ENCODE peak calls at places on chromosomes 16 and 17, in ten cellular contexts. One of them, this sample, is unnamed.

GRCh38 chr16:8388684-8389083 is 201.6 kb downstream of the TMEM114 start:
- DNase-seq in kidney tubule cell: no peak
- DNase-seq in Ammon's horn: no peak
- DNase-seq in effector CD4-positive, alpha-beta T cell: no peak
- DNase-seq in stimulated activated CD4-positive, alpha-beta T cell treated with anti-CD3 and anti-CD28 coated beads, Interleukin-4, amount 100 ng/mL, for 4 hours: no peak
- DNase-seq in activated CD4-positive, alpha-beta T cell treated with anti-CD3 and anti-CD28 coated beads for 48 hours: no peak
- DNase-seq in EH: no peak
- DNase-seq in GM06990: no peak
- DNase-seq in lower leg skin: no peak
- DNase-seq in left cardiac atrium: no peak
- DNase-seq in this sample: no peak

GRCh38 chr17:70365098-70365583 is 195.8 kb downstream of the KCNJ2 start:
- DNase-seq in kidney tubule cell: peak
- DNase-seq in Ammon's horn: peak
- DNase-seq in effector CD4-positive, alpha-beta T cell: no peak
- DNase-seq in stimulated activated CD4-positive, alpha-beta T cell treated with anti-CD3 and anti-CD28 coated beads, Interleukin-4, amount 100 ng/mL, for 4 hours: no peak
- DNase-seq in activated CD4-positive, alpha-beta T cell treated with anti-CD3 and anti-CD28 coated beads for 48 hours: no peak
- DNase-seq in EH: no peak
- DNase-seq in GM06990: peak
- DNase-seq in lower leg skin: no peak
- DNase-seq in left cardiac atrium: no peak
- DNase-seq in this sample: peak

GRCh38 chr16:87366288-87366687 is 17.3 kb downstream of the FBXO31 start:
- DNase-seq in kidney tubule cell: no peak
- DNase-seq in Ammon's horn: no peak
- DNase-seq in effector CD4-positive, alpha-beta T cell: no peak
- DNase-seq in stimulated activated CD4-positive, alpha-beta T cell treated with anti-CD3 and anti-CD28 coated beads, Interleukin-4, amount 100 ng/mL, for 4 hours: no peak
- DNase-seq in activated CD4-positive, alpha-beta T cell treated with anti-CD3 and anti-CD28 coated beads for 48 hours: no peak
- DNase-seq in EH: no peak
- DNase-seq in GM06990: no peak
- DNase-seq in lower leg skin: no peak
- DNase-seq in left cardiac atrium: no peak
- DNase-seq in this sample: no peak

GRCh38 chr17:49209061-49209571 is 1.3 kb downstream of the GNGT2 start:
- DNase-seq in kidney tubule cell: peak
- DNase-seq in Ammon's horn: no peak
- DNase-seq in effector CD4-positive, alpha-beta T cell: no peak
- DNase-seq in stimulated activated CD4-positive, alpha-beta T cell treated with anti-CD3 and anti-CD28 coated beads, Interleukin-4, amount 100 ng/mL, for 4 hours: no peak
- DNase-seq in activated CD4-positive, alpha-beta T cell treated with anti-CD3 and anti-CD28 coated beads for 48 hours: no peak
- DNase-seq in EH: peak
- DNase-seq in GM06990: no peak
- DNase-seq in lower leg skin: no peak
- DNase-seq in left cardiac atrium: no peak
- DNase-seq in this sample: no peak

GRCh38 chr17:64998436-64999190 is 57.9 kb downstream of the GNA13 start:
- DNase-seq in kidney tubule cell: no peak
- DNase-seq in Ammon's horn: no peak
- DNase-seq in effector CD4-positive, alpha-beta T cell: no peak
- DNase-seq in stimulated activated CD4-positive, alpha-beta T cell treated with anti-CD3 and anti-CD28 coated beads, Interleukin-4, amount 100 ng/mL, for 4 hours: no peak
- DNase-seq in activated CD4-positive, alpha-beta T cell treated with anti-CD3 and anti-CD28 coated beads for 48 hours: no peak
- DNase-seq in EH: no peak
- DNase-seq in GM06990: no peak
- DNase-seq in lower leg skin: peak
- DNase-seq in left cardiac atrium: no peak
- DNase-seq in this sample: no peak

GRCh38 chr17:7745748-7746470 is 28.4 kb downstream of the DNAH2 start:
- DNase-seq in kidney tubule cell: peak
- DNase-seq in Ammon's horn: no peak
- DNase-seq in effector CD4-positive, alpha-beta T cell: no peak
- DNase-seq in stimulated activated CD4-positive, alpha-beta T cell treated with anti-CD3 and anti-CD28 coated beads, Interleukin-4, amount 100 ng/mL, for 4 hours: no peak
- DNase-seq in activated CD4-positive, alpha-beta T cell treated with anti-CD3 and anti-CD28 coated beads for 48 hours: no peak
- DNase-seq in EH: peak
- DNase-seq in GM06990: no peak
- DNase-seq in lower leg skin: no peak
- DNase-seq in left cardiac atrium: peak
- DNase-seq in this sample: no peak

GRCh38 chr17:76391200-76391715 is 6.8 kb downstream of the SPHK1 start:
- DNase-seq in kidney tubule cell: no peak
- DNase-seq in Ammon's horn: no peak
- DNase-seq in effector CD4-positive, alpha-beta T cell: no peak
- DNase-seq in stimulated activated CD4-positive, alpha-beta T cell treated with anti-CD3 and anti-CD28 coated beads, Interleukin-4, amount 100 ng/mL, for 4 hours: no peak
- DNase-seq in activated CD4-positive, alpha-beta T cell treated with anti-CD3 and anti-CD28 coated beads for 48 hours: no peak
- DNase-seq in EH: no peak
- DNase-seq in GM06990: no peak
- DNase-seq in lower leg skin: no peak
- DNase-seq in left cardiac atrium: no peak
- DNase-seq in this sample: no peak

GRCh38 chr16:67928561-67929364 is 2.9 kb downstream of the CTRL start:
- DNase-seq in kidney tubule cell: peak
- DNase-seq in Ammon's horn: peak
- DNase-seq in effector CD4-positive, alpha-beta T cell: peak
- DNase-seq in stimulated activated CD4-positive, alpha-beta T cell treated with anti-CD3 and anti-CD28 coated beads, Interleukin-4, amount 100 ng/mL, for 4 hours: peak
- DNase-seq in activated CD4-positive, alpha-beta T cell treated with anti-CD3 and anti-CD28 coated beads for 48 hours: peak
- DNase-seq in EH: peak
- DNase-seq in GM06990: peak
- DNase-seq in lower leg skin: peak
- DNase-seq in left cardiac atrium: peak
- DNase-seq in this sample: peak

GRCh38 chr16:23145608-23146007 is 3.6 kb downstream of the USP31 start:
- DNase-seq in kidney tubule cell: peak
- DNase-seq in Ammon's horn: no peak
- DNase-seq in effector CD4-positive, alpha-beta T cell: no peak
- DNase-seq in stimulated activated CD4-positive, alpha-beta T cell treated with anti-CD3 and anti-CD28 coated beads, Interleukin-4, amount 100 ng/mL, for 4 hours: no peak
- DNase-seq in activated CD4-positive, alpha-beta T cell treated with anti-CD3 and anti-CD28 coated beads for 48 hours: no peak
- DNase-seq in EH: peak
- DNase-seq in GM06990: no peak
- DNase-seq in lower leg skin: no peak
- DNase-seq in left cardiac atrium: no peak
- DNase-seq in this sample: no peak

GRCh38 chr17:47905221-47905733 is 9.2 kb downstream of the SP2 start:
- DNase-seq in kidney tubule cell: peak
- DNase-seq in Ammon's horn: peak
- DNase-seq in effector CD4-positive, alpha-beta T cell: no peak
- DNase-seq in stimulated activated CD4-positive, alpha-beta T cell treated with anti-CD3 and anti-CD28 coated beads, Interleukin-4, amount 100 ng/mL, for 4 hours: no peak
- DNase-seq in activated CD4-positive, alpha-beta T cell treated with anti-CD3 and anti-CD28 coated beads for 48 hours: no peak
- DNase-seq in EH: peak
- DNase-seq in GM06990: no peak
- DNase-seq in lower leg skin: no peak
- DNase-seq in left cardiac atrium: peak
- DNase-seq in this sample: no peak

GRCh38 chr16:2874032-2874431 is 9.0 kb upstream of the FLYWCH2 start:
- DNase-seq in kidney tubule cell: no peak
- DNase-seq in Ammon's horn: no peak
- DNase-seq in effector CD4-positive, alpha-beta T cell: no peak
- DNase-seq in stimulated activated CD4-positive, alpha-beta T cell treated with anti-CD3 and anti-CD28 coated beads, Interleukin-4, amount 100 ng/mL, for 4 hours: no peak
- DNase-seq in activated CD4-positive, alpha-beta T cell treated with anti-CD3 and anti-CD28 coated beads for 48 hours: no peak
- DNase-seq in EH: no peak
- DNase-seq in GM06990: no peak
- DNase-seq in lower leg skin: no peak
- DNase-seq in left cardiac atrium: no peak
- DNase-seq in this sample: no peak

GRCh38 chr17:19549746-19550623 is 16.3 kb downstream of the SLC47A1 start:
- DNase-seq in kidney tubule cell: peak
- DNase-seq in Ammon's horn: no peak
- DNase-seq in effector CD4-positive, alpha-beta T cell: no peak
- DNase-seq in stimulated activated CD4-positive, alpha-beta T cell treated with anti-CD3 and anti-CD28 coated beads, Interleukin-4, amount 100 ng/mL, for 4 hours: no peak
- DNase-seq in activated CD4-positive, alpha-beta T cell treated with anti-CD3 and anti-CD28 coated beads for 48 hours: no peak
- DNase-seq in EH: no peak
- DNase-seq in GM06990: no peak
- DNase-seq in lower leg skin: no peak
- DNase-seq in left cardiac atrium: no peak
- DNase-seq in this sample: no peak

GRCh38 chr17:72407336-72408121 is 286.7 kb downstream of the SOX9 start:
- DNase-seq in kidney tubule cell: peak
- DNase-seq in Ammon's horn: peak
- DNase-seq in effector CD4-positive, alpha-beta T cell: no peak
- DNase-seq in stimulated activated CD4-positive, alpha-beta T cell treated with anti-CD3 and anti-CD28 coated beads, Interleukin-4, amount 100 ng/mL, for 4 hours: no peak
- DNase-seq in activated CD4-positive, alpha-beta T cell treated with anti-CD3 and anti-CD28 coated beads for 48 hours: no peak
- DNase-seq in EH: peak
- DNase-seq in GM06990: peak
- DNase-seq in lower leg skin: no peak
- DNase-seq in left cardiac atrium: peak
- DNase-seq in this sample: peak

GRCh38 chr17:50199651-50200446 is 1.6 kb downstream of the COL1A1 start:
- DNase-seq in kidney tubule cell: peak
- DNase-seq in Ammon's horn: peak
- DNase-seq in effector CD4-positive, alpha-beta T cell: peak
- DNase-seq in stimulated activated CD4-positive, alpha-beta T cell treated with anti-CD3 and anti-CD28 coated beads, Interleukin-4, amount 100 ng/mL, for 4 hours: peak
- DNase-seq in activated CD4-positive, alpha-beta T cell treated with anti-CD3 and anti-CD28 coated beads for 48 hours: peak
- DNase-seq in EH: peak
- DNase-seq in GM06990: peak
- DNase-seq in lower leg skin: peak
- DNase-seq in left cardiac atrium: peak
- DNase-seq in this sample: peak

GRCh38 chr17:38352245-38353083 is 820 bp downstream of the SOCS7 start:
- DNase-seq in kidney tubule cell: peak
- DNase-seq in Ammon's horn: no peak
- DNase-seq in effector CD4-positive, alpha-beta T cell: peak
- DNase-seq in stimulated activated CD4-positive, alpha-beta T cell treated with anti-CD3 and anti-CD28 coated beads, Interleukin-4, amount 100 ng/mL, for 4 hours: no peak
- DNase-seq in activated CD4-positive, alpha-beta T cell treated with anti-CD3 and anti-CD28 coated beads for 48 hours: peak
- DNase-seq in EH: peak
- DNase-seq in GM06990: peak
- DNase-seq in lower leg skin: no peak
- DNase-seq in left cardiac atrium: peak
- DNase-seq in this sample: peak

GRCh38 chr16:86070971-86071370 is 172.0 kb downstream of the IRF8 start:
- DNase-seq in kidney tubule cell: no peak
- DNase-seq in Ammon's horn: no peak
- DNase-seq in effector CD4-positive, alpha-beta T cell: no peak
- DNase-seq in stimulated activated CD4-positive, alpha-beta T cell treated with anti-CD3 and anti-CD28 coated beads, Interleukin-4, amount 100 ng/mL, for 4 hours: no peak
- DNase-seq in activated CD4-positive, alpha-beta T cell treated with anti-CD3 and anti-CD28 coated beads for 48 hours: no peak
- DNase-seq in EH: no peak
- DNase-seq in GM06990: no peak
- DNase-seq in lower leg skin: no peak
- DNase-seq in left cardiac atrium: no peak
- DNase-seq in this sample: no peak

GRCh38 chr17:18381953-18382245 is 4.3 kb downstream of the EVPLL start:
- DNase-seq in kidney tubule cell: no peak
- DNase-seq in Ammon's horn: no peak
- DNase-seq in effector CD4-positive, alpha-beta T cell: no peak
- DNase-seq in stimulated activated CD4-positive, alpha-beta T cell treated with anti-CD3 and anti-CD28 coated beads, Interleukin-4, amount 100 ng/mL, for 4 hours: no peak
- DNase-seq in activated CD4-positive, alpha-beta T cell treated with anti-CD3 and anti-CD28 coated beads for 48 hours: no peak
- DNase-seq in EH: no peak
- DNase-seq in GM06990: no peak
- DNase-seq in lower leg skin: peak
- DNase-seq in left cardiac atrium: no peak
- DNase-seq in this sample: peak

GRCh38 chr17:53736516-53737274 is 86.0 kb upstream of the KIF2B start:
- DNase-seq in kidney tubule cell: peak
- DNase-seq in Ammon's horn: no peak
- DNase-seq in effector CD4-positive, alpha-beta T cell: no peak
- DNase-seq in stimulated activated CD4-positive, alpha-beta T cell treated with anti-CD3 and anti-CD28 coated beads, Interleukin-4, amount 100 ng/mL, for 4 hours: no peak
- DNase-seq in activated CD4-positive, alpha-beta T cell treated with anti-CD3 and anti-CD28 coated beads for 48 hours: no peak
- DNase-seq in EH: no peak
- DNase-seq in GM06990: no peak
- DNase-seq in lower leg skin: no peak
- DNase-seq in left cardiac atrium: no peak
- DNase-seq in this sample: no peak

GRCh38 chr17:48624544-48625501 is 1.3 kb downstream of the HOXB9 start:
- DNase-seq in kidney tubule cell: peak
- DNase-seq in Ammon's horn: no peak
- DNase-seq in effector CD4-positive, alpha-beta T cell: no peak
- DNase-seq in stimulated activated CD4-positive, alpha-beta T cell treated with anti-CD3 and anti-CD28 coated beads, Interleukin-4, amount 100 ng/mL, for 4 hours: no peak
- DNase-seq in activated CD4-positive, alpha-beta T cell treated with anti-CD3 and anti-CD28 coated beads for 48 hours: no peak
- DNase-seq in EH: no peak
- DNase-seq in GM06990: no peak
- DNase-seq in lower leg skin: no peak
- DNase-seq in left cardiac atrium: no peak
- DNase-seq in this sample: peak

GRCh38 chr17:71022758-71023157 is 853.4 kb downstream of the KCNJ2 start:
- DNase-seq in kidney tubule cell: no peak
- DNase-seq in Ammon's horn: no peak
- DNase-seq in effector CD4-positive, alpha-beta T cell: no peak
- DNase-seq in stimulated activated CD4-positive, alpha-beta T cell treated with anti-CD3 and anti-CD28 coated beads, Interleukin-4, amount 100 ng/mL, for 4 hours: no peak
- DNase-seq in activated CD4-positive, alpha-beta T cell treated with anti-CD3 and anti-CD28 coated beads for 48 hours: no peak
- DNase-seq in EH: no peak
- DNase-seq in GM06990: no peak
- DNase-seq in lower leg skin: no peak
- DNase-seq in left cardiac atrium: no peak
- DNase-seq in this sample: no peak

GRCh38 chr17:43316522-43317142 is 82.2 kb upstream of the ARL4D start:
- DNase-seq in kidney tubule cell: no peak
- DNase-seq in Ammon's horn: no peak
- DNase-seq in effector CD4-positive, alpha-beta T cell: no peak
- DNase-seq in stimulated activated CD4-positive, alpha-beta T cell treated with anti-CD3 and anti-CD28 coated beads, Interleukin-4, amount 100 ng/mL, for 4 hours: no peak
- DNase-seq in activated CD4-positive, alpha-beta T cell treated with anti-CD3 and anti-CD28 coated beads for 48 hours: peak
- DNase-seq in EH: no peak
- DNase-seq in GM06990: no peak
- DNase-seq in lower leg skin: peak
- DNase-seq in left cardiac atrium: no peak
- DNase-seq in this sample: no peak

GRCh38 chr16:68282064-68282452 is 17.7 kb downstream of the SLC7A6 start:
- DNase-seq in kidney tubule cell: no peak
- DNase-seq in Ammon's horn: no peak
- DNase-seq in effector CD4-positive, alpha-beta T cell: no peak
- DNase-seq in stimulated activated CD4-positive, alpha-beta T cell treated with anti-CD3 and anti-CD28 coated beads, Interleukin-4, amount 100 ng/mL, for 4 hours: no peak
- DNase-seq in activated CD4-positive, alpha-beta T cell treated with anti-CD3 and anti-CD28 coated beads for 48 hours: no peak
- DNase-seq in EH: no peak
- DNase-seq in GM06990: no peak
- DNase-seq in lower leg skin: no peak
- DNase-seq in left cardiac atrium: no peak
- DNase-seq in this sample: no peak

GRCh38 chr17:19386974-19387920 is at the start of gene MFAP4:
- DNase-seq in kidney tubule cell: no peak
- DNase-seq in Ammon's horn: peak
- DNase-seq in effector CD4-positive, alpha-beta T cell: no peak
- DNase-seq in stimulated activated CD4-positive, alpha-beta T cell treated with anti-CD3 and anti-CD28 coated beads, Interleukin-4, amount 100 ng/mL, for 4 hours: no peak
- DNase-seq in activated CD4-positive, alpha-beta T cell treated with anti-CD3 and anti-CD28 coated beads for 48 hours: no peak
- DNase-seq in EH: peak
- DNase-seq in GM06990: no peak
- DNase-seq in lower leg skin: peak
- DNase-seq in left cardiac atrium: peak
- DNase-seq in this sample: no peak

GRCh38 chr17:37532751-37533150 is 43.1 kb downstream of the DUSP14 start:
- DNase-seq in kidney tubule cell: no peak
- DNase-seq in Ammon's horn: no peak
- DNase-seq in effector CD4-positive, alpha-beta T cell: no peak
- DNase-seq in stimulated activated CD4-positive, alpha-beta T cell treated with anti-CD3 and anti-CD28 coated beads, Interleukin-4, amount 100 ng/mL, for 4 hours: no peak
- DNase-seq in activated CD4-positive, alpha-beta T cell treated with anti-CD3 and anti-CD28 coated beads for 48 hours: no peak
- DNase-seq in EH: no peak
- DNase-seq in GM06990: no peak
- DNase-seq in lower leg skin: no peak
- DNase-seq in left cardiac atrium: no peak
- DNase-seq in this sample: no peak

GRCh38 chr16:75789237-75789636 is 62.9 kb upstream of the CPHXL start:
- DNase-seq in kidney tubule cell: peak
- DNase-seq in Ammon's horn: peak
- DNase-seq in effector CD4-positive, alpha-beta T cell: no peak
- DNase-seq in stimulated activated CD4-positive, alpha-beta T cell treated with anti-CD3 and anti-CD28 coated beads, Interleukin-4, amount 100 ng/mL, for 4 hours: no peak
- DNase-seq in activated CD4-positive, alpha-beta T cell treated with anti-CD3 and anti-CD28 coated beads for 48 hours: no peak
- DNase-seq in EH: peak
- DNase-seq in GM06990: no peak
- DNase-seq in lower leg skin: no peak
- DNase-seq in left cardiac atrium: no peak
- DNase-seq in this sample: peak

GRCh38 chr17:55356440-55357328 is 65.0 kb downstream of the MMD start:
- DNase-seq in kidney tubule cell: peak
- DNase-seq in Ammon's horn: peak
- DNase-seq in effector CD4-positive, alpha-beta T cell: peak
- DNase-seq in stimulated activated CD4-positive, alpha-beta T cell treated with anti-CD3 and anti-CD28 coated beads, Interleukin-4, amount 100 ng/mL, for 4 hours: peak
- DNase-seq in activated CD4-positive, alpha-beta T cell treated with anti-CD3 and anti-CD28 coated beads for 48 hours: peak
- DNase-seq in EH: peak
- DNase-seq in GM06990: peak
- DNase-seq in lower leg skin: peak
- DNase-seq in left cardiac atrium: peak
- DNase-seq in this sample: peak

GRCh38 chr16:3503513-3503912 is 2.7 kb downstream of the CLUAP1 start:
- DNase-seq in kidney tubule cell: peak
- DNase-seq in Ammon's horn: no peak
- DNase-seq in effector CD4-positive, alpha-beta T cell: no peak
- DNase-seq in stimulated activated CD4-positive, alpha-beta T cell treated with anti-CD3 and anti-CD28 coated beads, Interleukin-4, amount 100 ng/mL, for 4 hours: peak
- DNase-seq in activated CD4-positive, alpha-beta T cell treated with anti-CD3 and anti-CD28 coated beads for 48 hours: peak
- DNase-seq in EH: no peak
- DNase-seq in GM06990: no peak
- DNase-seq in lower leg skin: no peak
- DNase-seq in left cardiac atrium: no peak
- DNase-seq in this sample: no peak

GRCh38 chr17:34386925-34387550 is 24.0 kb upstream of the CCL1 start:
- DNase-seq in kidney tubule cell: no peak
- DNase-seq in Ammon's horn: peak
- DNase-seq in effector CD4-positive, alpha-beta T cell: no peak
- DNase-seq in stimulated activated CD4-positive, alpha-beta T cell treated with anti-CD3 and anti-CD28 coated beads, Interleukin-4, amount 100 ng/mL, for 4 hours: no peak
- DNase-seq in activated CD4-positive, alpha-beta T cell treated with anti-CD3 and anti-CD28 coated beads for 48 hours: no peak
- DNase-seq in EH: peak
- DNase-seq in GM06990: no peak
- DNase-seq in lower leg skin: no peak
- DNase-seq in left cardiac atrium: no peak
- DNase-seq in this sample: no peak

This sample was measured in GM13976.